ENCODE peak calls at places on chromosomes 5 and 9, in seven cellular contexts. F, D, V, M, X, C and G are unnamed samples.

GRCh38 chr9:34380034-34380510 is 3.4 kb upstream of the MYORG start:
- DNase-seq in M (no peak), V (no peak), X (no peak), C (no peak), D (no peak), F (no peak), G (no peak)

GRCh38 chr9:382383-382782 is 167.7 kb downstream of the DOCK8 start:
- DNase-seq in M (no peak), V (no peak), C (no peak), X (no peak), D (no peak), F (no peak), G (no peak)

GRCh38 chr5:89729623-89730390 is 679.7 kb downstream of the CETN3 start:
- DNase-seq in V (no peak), M (no peak), C (no peak), D (no peak), X (peak), F (peak), G (no peak)

GRCh38 chr9:133715295-133715865 is 22.8 kb downstream of the SARDH start:
- DNase-seq in C (no peak), D (peak), X (no peak), V (no peak), M (no peak), F (no peak), G (peak)

GRCh38 chr9:96720435-96720834 is 57.5 kb downstream of the ZNF510 start:
- DNase-seq in V (no peak), D (no peak), C (no peak), M (no peak), X (no peak), F (no peak), G (no peak)

GRCh38 chr5:134018154-134018985 is 13.6 kb upstream of the VDAC1 start:
- DNase-seq in C (no peak), M (no peak), F (peak), X (peak), V (no peak), D (no peak), G (no peak)

GRCh38 chr9:104073770-104074133 is 20.4 kb upstream of the SMC2 start:
- DNase-seq in D (no peak), F (peak), V (no peak), C (no peak), M (no peak), X (no peak), G (no peak)

GRCh38 chr9:112025886-112026285 is 129.3 kb downstream of the UGCG start:
- DNase-seq in C (no peak), X (no peak), F (no peak), D (no peak), M (no peak), V (no peak), G (no peak)

GRCh38 chr9:136170291-136170901 is 34.5 kb downstream of the LHX3 start:
- DNase-seq in V (peak), F (peak), D (no peak), X (peak), C (peak), M (no peak), G (peak)

GRCh38 chr9:95508968-95509850 is 7.6 kb downstream of the PTCH1 start:
- DNase-seq in V (peak), D (peak), F (peak), X (peak), C (peak), M (no peak), G (peak)

GRCh38 chr9:77891150-77891549 is 140.5 kb downstream of the GNAQ start:
- DNase-seq in X (no peak), F (no peak), D (no peak), C (no peak), V (no peak), M (no peak), G (no peak)

GRCh38 chr5:116009806-116010205 is 22.5 kb upstream of the ARL14EPL start:
- DNase-seq in X (no peak), C (no peak), D (no peak), F (peak), M (no peak), V (no peak), G (no peak)